ENCODE peak calls at places on chromosomes 13 and 19, in four cellular contexts. L, I, D and M are unnamed samples.

GRCh38 chr13:46753137-46753536 is 43.8 kb downstream of the ESD start:
- DNase-seq in I (no peak), L (no peak), D (no peak), M (no peak)

GRCh38 chr19:1512671-1513491 is at the start of gene ADAMTSL5:
- DNase-seq in L (peak; percentile 50), D (peak; percentile 86), I (peak; percentile 33), M (no peak)

GRCh38 chr19:24060687-24061356 is 26.2 kb upstream of the ZNF254 start:
- DNase-seq in I (no peak), L (no peak), D (no peak), M (no peak)

GRCh38 chr19:6930190-6930589 is 42.8 kb downstream of the ADGRE1 start:
- DNase-seq in I (no peak), D (no peak), L (no peak), M (no peak)

GRCh38 chr19:30512748-30513389 is 140.7 kb downstream of the ZNF536 start:
- DNase-seq in I (no peak), L (no peak), D (no peak), M (no peak)

GRCh38 chr13:92265408-92265807 is 867.0 kb downstream of the GPC5 start:
- DNase-seq in L (no peak), D (no peak), I (no peak), M (no peak)

GRCh38 chr19:57552432-57552831 is 7.2 kb downstream of the ZNF550 start:
- DNase-seq in D (no peak), I (no peak), L (no peak), M (no peak)

GRCh38 chr13:52411629-52412028 is 5.7 kb upstream of the THSD1 start:
- DNase-seq in D (no peak), L (no peak), I (no peak), M (no peak)

GRCh38 chr19:14094854-14095253 is 4.3 kb upstream of the SAMD1 start:
- DNase-seq in L (no peak), I (no peak), D (no peak), M (no peak)

GRCh38 chr13:31301119-31301518 is 101.3 kb downstream of the B3GLCT start:
- DNase-seq in D (no peak), L (no peak), I (no peak), M (no peak)

GRCh38 chr13:23999411-23999810 is 102.1 kb upstream of the C1QTNF9B start:
- DNase-seq in I (no peak), L (no peak), D (no peak), M (no peak)

GRCh38 chr13:98443329-98443728 is 133.6 kb downstream of the STK24 start:
- DNase-seq in D (no peak), L (no peak), I (no peak), M (peak; percentile 73)

GRCh38 chr19:5297272-5297669 is 43.3 kb downstream of the PTPRS start:
- DNase-seq in D (no peak), I (no peak), L (no peak), M (no peak)

GRCh38 chr13:110890279-110891150 is 24.4 kb downstream of the ANKRD10 start:
- DNase-seq in D (no peak), L (no peak), I (no peak), M (no peak)

GRCh38 chr19:16876904-16877361 is 11.9 kb upstream of the F2RL3 start:
- DNase-seq in I (no peak), L (no peak), D (no peak), M (no peak)

GRCh38 chr19:44847144-44848035 is 1.3 kb downstream of the NECTIN2 start:
- DNase-seq in D (peak; percentile 88), I (no peak), L (no peak), M (peak; percentile 93)

GRCh38 chr13:98517576-98518310 is 59.2 kb downstream of the STK24 start:
- DNase-seq in D (no peak), L (no peak), I (peak; percentile 34), M (no peak)

GRCh38 chr19:17103177-17103576 is 27.6 kb downstream of the MYO9B start:
- DNase-seq in I (no peak), D (no peak), L (no peak), M (no peak)

GRCh38 chr19:31255863-31256600 is 93.2 kb downstream of the TSHZ3 start:
- DNase-seq in L (no peak), D (no peak), I (no peak), M (no peak)

GRCh38 chr13:85590231-85590931 is 208.8 kb downstream of the SLITRK6 start:
- DNase-seq in D (no peak), I (no peak), L (no peak), M (no peak)

GRCh38 chr13:65677906-65678305 is 1552.2 kb downstream of the PCDH9 start:
- DNase-seq in D (no peak), I (no peak), L (no peak), M (no peak)

GRCh38 chr13:76014618-76015315 is 378.6 kb downstream of the LMO7 start:
- DNase-seq in L (no peak), D (no peak), I (no peak), M (no peak)

GRCh38 chr13:29490561-29490960 is 104.9 kb downstream of the SLC7A1 start:
- DNase-seq in D (no peak), I (no peak), L (no peak), M (no peak)

GRCh38 chr19:30089086-30089665 is 147.1 kb downstream of the URI1 start:
- DNase-seq in L (no peak), D (no peak), I (no peak), M (peak; percentile 46)

GRCh38 chr19:19948800-19949199 is 48.1 kb downstream of the ZNF93 start:
- DNase-seq in I (no peak), D (no peak), L (no peak), M (no peak)

GRCh38 chr19:18029617-18030338 is 21.8 kb downstream of the ARRDC2 start:
- DNase-seq in I (no peak), D (peak; percentile 42), L (no peak), M (no peak)

GRCh38 chr13:33997574-33997973 is 179.6 kb downstream of the RFC3 start:
- DNase-seq in L (no peak), D (no peak), I (no peak), M (no peak)

GRCh38 chr13:41352935-41353801 is 42.1 kb downstream of the NAA16 start:
- DNase-seq in L (no peak), I (peak; percentile 33), D (no peak), M (no peak)

GRCh38 chr19:19527674-19528625 is 761 bp upstream of the YJEFN3 start:
- DNase-seq in I (no peak), D (no peak), L (no peak), M (no peak)

GRCh38 chr19:18204394-18205179 is 745 bp upstream of the RAB3A start:
- DNase-seq in L (no peak), D (peak; percentile 74), I (no peak), M (no peak)